ENCODE peak calls at places on chromosomes 5 and 9, in five cellular contexts. One of them, this sample, is unnamed.
A peak's percentile ranks its signal among the peaks of the same experiment; 100 is the strongest.

GRCh38 chr9:127450170-127450830 is 906 bp downstream of the RPL12 start:
- DNase-seq in GM04503: no peak
- DNase-seq in T-cell: no peak
- DNase-seq in NCI-H774: no peak
- DNase-seq in HEK293T: no peak
- DNase-seq in this sample: no peak

GRCh38 chr5:145295236-145295635 is 539.9 kb downstream of the PRELID2 start:
- DNase-seq in GM04503: no peak
- DNase-seq in T-cell: no peak
- DNase-seq in NCI-H774: no peak
- DNase-seq in HEK293T: no peak
- DNase-seq in this sample: no peak

GRCh38 chr5:81537905-81538535 is 144.1 kb upstream of the ACOT12 start:
- DNase-seq in GM04503: no peak
- DNase-seq in T-cell: no peak
- DNase-seq in NCI-H774: no peak
- DNase-seq in HEK293T: no peak
- DNase-seq in this sample: no peak

GRCh38 chr5:83374547-83374946 is 97.0 kb upstream of the VCAN start:
- DNase-seq in GM04503: no peak
- DNase-seq in T-cell: no peak
- DNase-seq in NCI-H774: no peak
- DNase-seq in HEK293T: no peak
- DNase-seq in this sample: no peak

GRCh38 chr5:30937070-30937469 is 256.4 kb upstream of the CDH6 start:
- DNase-seq in GM04503: no peak
- DNase-seq in T-cell: no peak
- DNase-seq in NCI-H774: no peak
- DNase-seq in HEK293T: no peak
- DNase-seq in this sample: no peak

GRCh38 chr9:134624827-134625181 is 16.8 kb upstream of the COL5A1 start:
- DNase-seq in GM04503: no peak
- DNase-seq in T-cell: no peak
- DNase-seq in NCI-H774: no peak
- DNase-seq in HEK293T: no peak
- DNase-seq in this sample: no peak

GRCh38 chr9:98795970-98796363 is 388 bp downstream of the ANKS6 start:
- DNase-seq in GM04503: no peak
- DNase-seq in T-cell: no peak
- DNase-seq in NCI-H774: peak; percentile 5
- DNase-seq in HEK293T: peak; percentile 45
- DNase-seq in this sample: no peak

GRCh38 chr5:12119657-12120056 is 215.4 kb upstream of the CTNND2 start:
- DNase-seq in GM04503: no peak
- DNase-seq in T-cell: no peak
- DNase-seq in NCI-H774: no peak
- DNase-seq in HEK293T: no peak
- DNase-seq in this sample: no peak

GRCh38 chr9:107029146-107029545 is 166.2 kb downstream of the ZNF462 start:
- DNase-seq in GM04503: no peak
- DNase-seq in T-cell: no peak
- DNase-seq in NCI-H774: no peak
- DNase-seq in HEK293T: no peak
- DNase-seq in this sample: no peak

GRCh38 chr5:93746406-93747056 is 5.1 kb upstream of the POU5F2 start:
- DNase-seq in GM04503: no peak
- DNase-seq in T-cell: no peak
- DNase-seq in NCI-H774: no peak
- DNase-seq in HEK293T: no peak
- DNase-seq in this sample: no peak

GRCh38 chr5:74762599-74762998 is 4.3 kb downstream of the GFM2 start:
- DNase-seq in GM04503: peak; percentile 27
- DNase-seq in T-cell: no peak
- DNase-seq in NCI-H774: no peak
- DNase-seq in HEK293T: no peak
- DNase-seq in this sample: no peak

GRCh38 chr5:54013556-54014157 is 296.7 kb downstream of the ARL15 start:
- DNase-seq in GM04503: peak; percentile 65
- DNase-seq in T-cell: no peak
- DNase-seq in NCI-H774: no peak
- DNase-seq in HEK293T: no peak
- DNase-seq in this sample: no peak

GRCh38 chr5:176543428-176544182 is 5.5 kb upstream of the CDHR2 start:
- DNase-seq in GM04503: no peak
- DNase-seq in T-cell: peak; percentile 62
- DNase-seq in NCI-H774: peak; percentile 50
- DNase-seq in HEK293T: peak; percentile 77
- DNase-seq in this sample: no peak

GRCh38 chr9:75229605-75230332 is 141.5 kb downstream of the OSTF1 start:
- DNase-seq in GM04503: no peak
- DNase-seq in T-cell: no peak
- DNase-seq in NCI-H774: no peak
- DNase-seq in HEK293T: no peak
- DNase-seq in this sample: no peak

GRCh38 chr5:124824637-124825158 is 78.3 kb upstream of the ZNF608 start:
- DNase-seq in GM04503: peak; percentile 15
- DNase-seq in T-cell: no peak
- DNase-seq in NCI-H774: no peak
- DNase-seq in HEK293T: no peak
- DNase-seq in this sample: no peak

GRCh38 chr5:91025956-91026355 is 357.2 kb downstream of the ARRDC3 start:
- DNase-seq in GM04503: no peak
- DNase-seq in T-cell: no peak
- DNase-seq in NCI-H774: no peak
- DNase-seq in HEK293T: no peak
- DNase-seq in this sample: no peak

GRCh38 chr5:98816574-98817222 is 43.2 kb downstream of the RGMB start:
- DNase-seq in GM04503: no peak
- DNase-seq in T-cell: no peak
- DNase-seq in NCI-H774: peak; percentile 4
- DNase-seq in HEK293T: no peak
- DNase-seq in this sample: no peak

GRCh38 chr5:135050244-135050767 is 16.3 kb upstream of the PITX1 start:
- DNase-seq in GM04503: no peak
- DNase-seq in T-cell: no peak
- DNase-seq in NCI-H774: no peak
- DNase-seq in HEK293T: no peak
- DNase-seq in this sample: no peak

This sample was measured in brain pericyte.